ENCODE peak calls at places on chromosomes 5 and 9, in seven cellular contexts. B is aorta; F is CD4-positive, alpha-beta memory T cell; M is ovary; U is ELR; V is NCI-H774; Y is stimulated activated CD8-positive, alpha-beta memory T cell treated with anti-CD3 and anti-CD28 coated beads, Interleukin-4, amount 100 ng/mL, for 1 hour. P is an unnamed sample.
A peak's percentile ranks its signal among the peaks of the same experiment; 100 is the strongest.

GRCh38 chr9:130448771-130449170 is 4.0 kb downstream of the ASS1 start:
- DNase-seq in F (no peak), B (no peak), Y (no peak), M (no peak), U (no peak), V (no peak), P (no peak)

GRCh38 chr5:52469420-52469819 is 318.3 kb upstream of the ITGA1 start:
- DNase-seq in F (peak; percentile 48), Y (no peak), B (no peak), V (no peak), U (no peak), M (no peak), P (no peak)

GRCh38 chr5:115147052-115147451 is 22.7 kb downstream of the TRIM36 start:
- DNase-seq in F (no peak), Y (no peak), V (no peak), M (no peak), B (no peak), U (no peak), P (no peak)

GRCh38 chr5:130541617-130542221 is 623.3 kb downstream of the HINT1 start:
- DNase-seq in V (no peak), Y (no peak), U (peak; percentile 65), B (no peak), M (no peak), F (no peak), P (no peak)

GRCh38 chr9:12884736-12885395 is 110.0 kb downstream of the LURAP1L start:
- DNase-seq in M (no peak), B (no peak), F (no peak), V (no peak), U (peak; percentile 94), Y (no peak), P (no peak)

GRCh38 chr5:113050606-113051391 is 74.2 kb downstream of the DCP2 start:
- DNase-seq in V (no peak), U (peak; percentile 78), Y (no peak), B (no peak), M (peak; percentile 54), F (no peak), P (no peak)

GRCh38 chr9:110777201-110777842 is 108.7 kb downstream of the MUSK start:
- DNase-seq in M (no peak), B (no peak), V (no peak), U (peak; percentile 44), F (no peak), Y (no peak), P (no peak)

GRCh38 chr9:126499005-126499910 is 114.5 kb upstream of the LMX1B start:
- DNase-seq in U (peak; percentile 41), M (peak; percentile 44), V (no peak), F (peak; percentile 49), B (peak; percentile 81), Y (peak; percentile 21), P (no peak)

GRCh38 chr5:150109921-150110320 is 23.6 kb upstream of the CSF1R start:
- DNase-seq in U (no peak), Y (no peak), B (no peak), M (no peak), F (no peak), V (no peak), P (no peak)

GRCh38 chr5:147437161-147437596 is 72.7 kb downstream of the DPYSL3 start:
- DNase-seq in Y (no peak), F (no peak), V (no peak), B (no peak), M (no peak), U (no peak), P (no peak)

GRCh38 chr5:154194348-154195329 is 4.1 kb downstream of the GALNT10 start:
- DNase-seq in M (no peak), U (no peak), V (no peak), Y (no peak), B (no peak), F (no peak), P (no peak)

GRCh38 chr9:842918-843468 is 1.5 kb downstream of the DMRT1 start:
- DNase-seq in Y (no peak), F (no peak), M (no peak), B (no peak), V (no peak), U (no peak), P (no peak)

GRCh38 chr9:132059351-132059750 is 20.3 kb downstream of the MED27 start:
- DNase-seq in M (no peak), U (no peak), F (no peak), Y (no peak), B (no peak), V (no peak), P (no peak)

GRCh38 chr5:76851713-76852369 is 2.0 kb downstream of the S100Z start:
- DNase-seq in B (no peak), M (no peak), U (no peak), Y (no peak), F (no peak), V (no peak), P (peak; percentile 21)

GRCh38 chr5:153425914-153426313 is 64.6 kb upstream of the GRIA1 start:
- DNase-seq in U (no peak), V (no peak), F (no peak), B (no peak), M (no peak), Y (no peak), P (no peak)

GRCh38 chr9:121510766-121511555 is 11.3 kb upstream of the GGTA1 start:
- DNase-seq in U (no peak), F (no peak), M (no peak), B (no peak), Y (no peak), V (no peak), P (no peak)

GRCh38 chr5:127549551-127549950 is 32.1 kb downstream of the PRRC1 start:
- DNase-seq in V (no peak), B (no peak), Y (no peak), U (no peak), F (no peak), M (no peak), P (no peak)

GRCh38 chr5:171667341-171668096 is 118.1 kb upstream of the SMIM23 start:
- DNase-seq in Y (no peak), F (no peak), M (peak; percentile 35), B (peak; percentile 92), V (no peak), U (peak; percentile 88), P (peak; percentile 75)

GRCh38 chr9:86282979-86283535 is 719 bp upstream of the ISCA1 start:
- DNase-seq in M (no peak), B (no peak), V (no peak), Y (no peak), F (no peak), U (peak; percentile 88), P (no peak)

GRCh38 chr9:102237520-102237919 is 499.1 kb upstream of the GRIN3A start:
- DNase-seq in U (no peak), M (no peak), Y (no peak), F (no peak), V (no peak), B (no peak), P (no peak)

GRCh38 chr9:121612511-121612998 is 38.9 kb upstream of the DAB2IP start:
- DNase-seq in B (no peak), U (no peak), Y (no peak), F (no peak), M (peak; percentile 35), V (no peak), P (no peak)

GRCh38 chr5:136199408-136199807 is 6.4 kb upstream of the SMIM32 start:
- DNase-seq in F (no peak), V (no peak), U (no peak), Y (no peak), M (no peak), B (no peak), P (no peak)

GRCh38 chr5:2577637-2578036 is 173.8 kb downstream of the IRX2 start:
- DNase-seq in U (no peak), V (no peak), M (no peak), B (no peak), F (no peak), Y (no peak), P (no peak)

GRCh38 chr9:129907196-129907595 is 71.9 kb downstream of the USP20 start:
- DNase-seq in B (no peak), Y (no peak), F (no peak), M (no peak), V (no peak), U (peak; percentile 64), P (no peak)

GRCh38 chr5:15499528-15500325 is at the start of gene FBXL7:
- DNase-seq in Y (no peak), U (peak; percentile 86), F (no peak), B (peak; percentile 94), M (peak; percentile 83), V (no peak), P (peak; percentile 88)

GRCh38 chr5:71988808-71989207 is 118.5 kb upstream of the MAP1B start:
- DNase-seq in U (no peak), M (no peak), Y (no peak), V (no peak), B (no peak), F (no peak), P (no peak)

GRCh38 chr5:93039888-93040287 is 541.1 kb downstream of the NR2F1-AS1 start:
- DNase-seq in M (no peak), V (no peak), B (no peak), F (no peak), Y (no peak), U (no peak), P (no peak)

GRCh38 chr5:142104491-142104890 is 4.1 kb upstream of the NDFIP1 start:
- DNase-seq in M (no peak), B (no peak), Y (no peak), F (peak; percentile 85), U (no peak), V (no peak), P (no peak)